ENCODE peak calls at places on chromosomes 12 and 14, in four cellular contexts. G is hepatocyte, H is ovary, N is GM06990. S is an unnamed sample. For H3K36me3, the result is how much of the 10 kb centered on the place peaks cover.

GRCh38 chr14:51053157-51053556 is 41.7 kb downstream of the TRIM9 start:
- DNase-seq in G (no peak), H (no peak), N (no peak), S (no peak)

GRCh38 chr14:44895716-44896115 is 66.0 kb downstream of the KLHL28 start:
- DNase-seq in G (peak), H (no peak), N (no peak), S (no peak)

GRCh38 chr14:92122351-92122677 is 545 bp downstream of the CPSF2 start:
- DNase-seq in G (no peak), H (no peak), N (no peak), S (no peak)

GRCh38 chr14:75254381-75254821 is 24.2 kb upstream of the FOS start:
- DNase-seq in G (peak), H (no peak), N (no peak), S (no peak)

GRCh38 chr12:105331805-105332251 is 1.3 kb downstream of the C12orf75 start:
- DNase-seq in G (peak), H (no peak), N (peak), S (no peak)

GRCh38 chr12:46572644-46573630 is 200.4 kb upstream of the SLC38A2 start:
- DNase-seq in G (no peak), H (no peak), N (no peak), S (no peak)

GRCh38 chr14:31449971-31450610 is 7.2 kb downstream of the DTD2 start:
- DNase-seq in G (peak), H (no peak), N (no peak), S (no peak)

GRCh38 chr14:64706119-64706465 is 1.9 kb downstream of the PLEKHG3 start:
- DNase-seq in G (no peak), H (no peak), N (no peak), S (no peak)

GRCh38 chr12:129385637-129385990 is 518.2 kb downstream of the TMEM132D start:
- DNase-seq in G (no peak), H (no peak), N (no peak), S (no peak)

GRCh38 chr12:69239922-69240624 is 704 bp downstream of the CPSF6 start:
- DNase-seq in G (peak), H (peak), N (peak), S (peak)

GRCh38 chr14:54782803-54783659 is 119.6 kb downstream of the GCH1 start:
- DNase-seq in G (no peak), H (no peak), N (peak), S (no peak)

GRCh38 chr14:63203015-63203414 is 1.2 kb upstream of the RHOJ start:
- DNase-seq in G (no peak), H (no peak), N (no peak), S (no peak)

GRCh38 chr12:15336772-15337553 is 14.7 kb downstream of the PTPRO start:
- DNase-seq in G (no peak), H (no peak), N (no peak), S (no peak)

GRCh38 chr12:76460807-76461206 is 98.8 kb downstream of the OSBPL8 start:
- DNase-seq in G (no peak), H (no peak), N (no peak), S (no peak)

GRCh38 chr12:124369901-124370378 is 75.0 kb downstream of the RFLNA start:
- DNase-seq in G (no peak), H (no peak), N (no peak), S (peak)

DNA sequence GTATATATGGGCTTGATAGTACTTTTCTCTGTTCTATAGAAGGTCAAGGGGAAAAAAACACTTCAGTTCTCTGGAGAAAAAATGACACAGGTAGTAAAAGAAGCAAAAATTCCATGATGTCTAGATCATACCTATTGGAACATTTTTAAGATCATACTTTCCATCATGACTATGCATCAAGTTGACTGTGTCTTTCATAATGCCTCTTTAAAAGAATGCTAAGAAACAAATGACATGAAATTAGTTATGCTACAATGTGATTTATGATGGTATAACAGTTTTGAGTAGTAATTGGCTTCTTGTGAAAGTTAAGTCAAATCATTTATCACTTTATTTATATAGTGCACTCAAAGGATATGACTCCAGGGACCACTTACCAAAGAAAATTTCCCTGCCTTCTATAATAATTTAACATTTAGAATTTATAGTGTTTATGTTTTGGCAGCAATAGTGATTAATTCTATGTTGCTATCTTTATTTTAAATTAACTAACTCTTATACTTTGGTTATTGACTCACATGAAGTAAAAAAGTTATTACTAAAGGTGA is 28.5 kb downstream of the RASSF9 start:
- DNase-seq in G (no peak), H (no peak), N (no peak), S (no peak)
- H3K36me3 ChIP-seq in G (under half), H (under half), N (under half), S (under half)

GRCh38 chr12:5439333-5439732 is 7.4 kb downstream of the NTF3 start:
- DNase-seq in G (no peak), H (no peak), N (no peak), S (no peak)
- TF ChIP-seq CTCF in G (no peak), H (no peak), N (no peak), S (no peak)

DNA sequence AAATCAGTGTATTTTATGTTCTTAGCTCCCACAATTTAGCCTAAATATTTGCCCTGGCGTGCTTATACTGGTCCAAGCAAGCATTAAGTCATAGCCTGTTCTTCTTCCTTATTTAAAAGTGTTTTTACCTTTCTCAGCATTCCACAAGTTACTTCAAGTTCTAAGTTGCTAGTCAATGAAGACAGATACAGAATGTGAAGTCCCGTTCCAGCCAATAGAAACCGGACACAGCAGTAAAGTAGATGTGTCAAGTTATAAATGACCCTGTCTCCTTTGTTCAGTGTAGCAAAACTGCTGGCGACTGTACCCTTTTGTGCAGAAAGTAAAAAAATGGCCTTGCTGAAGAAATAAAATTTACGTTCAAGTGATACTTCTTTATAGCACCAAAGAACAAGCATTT is 3.9 kb downstream of the SNAPC1 start:
- DNase-seq in G (no peak), H (no peak), N (no peak), S (no peak)
- H3K4me3 ChIP-seq in G (no peak), H (no peak), N (no peak), S (no peak)

GRCh38 chr14:101925152-101925551 is 39.2 kb upstream of the DYNC1H1 start:
- DNase-seq in G (no peak), H (no peak), N (no peak), S (no peak)
- H3K36me3 ChIP-seq in G (under half), H (under half), N (under half), S (under half)

S was measured in right atrium auricular region.